ENCODE peak calls at places on chromosome 10, in nine cellular contexts. S is lung; Z is fibroblast of lung; P is CD4-positive, alpha-beta memory T cell; U is hepatocyte; K is transverse colon; T is mesendoderm; H is IMR-90; C is GM23248. W is an unnamed sample.

GRCh38 chr10:24292304-24293291 is 83.7 kb downstream of the KIAA1217 start:
- DNase-seq in S (no peak), Z (peak; percentile 19), P (no peak), U (no peak), K (no peak), T (peak; percentile 21), H (no peak), C (no peak), W (no peak)

GRCh38 chr10:127492607-127493250 is 56.4 kb upstream of the NPS start:
- DNase-seq in S (no peak), Z (no peak), P (no peak), U (no peak), K (no peak), T (peak; percentile 49), H (no peak), C (peak; percentile 2), W (no peak)

GRCh38 chr10:117541405-117541908 is 1.1 kb upstream of the EMX2 start:
- DNase-seq in S (no peak), Z (peak; percentile 8), P (no peak), U (no peak), K (no peak), T (peak; percentile 81), H (no peak), C (peak; percentile 99), W (no peak)

GRCh38 chr10:71075759-71076472 is 136.5 kb upstream of the UNC5B start:
- DNase-seq in S (no peak), Z (no peak), P (no peak), U (no peak), K (peak; percentile 2), T (no peak), H (no peak), C (no peak), W (no peak)

GRCh38 chr10:93461807-93462178 is 20.3 kb downstream of the MYOF start:
- DNase-seq in S (no peak), Z (peak; percentile 89), P (no peak), U (no peak), K (no peak), T (no peak), H (peak; percentile 51), C (peak; percentile 71), W (no peak)

GRCh38 chr10:68434657-68435056 is 27.6 kb upstream of the RUFY2 start:
- DNase-seq in S (no peak), Z (peak; percentile 1), P (no peak), U (no peak), K (no peak), T (no peak), H (peak; percentile 4), C (no peak), W (no peak)

GRCh38 chr10:127024655-127025054 is 119.4 kb downstream of the DOCK1 start:
- DNase-seq in S (no peak), Z (no peak), P (no peak), U (no peak), K (no peak), T (no peak), H (peak; percentile 45), C (peak; percentile 79), W (no peak)

GRCh38 chr10:59176241-59177030 is at the start of gene PHYHIPL:
- DNase-seq in S (no peak), Z (no peak), P (no peak), U (peak; percentile 69), K (no peak), T (peak; percentile 60), H (no peak), C (peak; percentile 23), W (no peak)

GRCh38 chr10:96541921-96542320 is 28.2 kb upstream of the TLL2 start:
- DNase-seq in S (no peak), Z (peak; percentile 42), P (no peak), U (no peak), K (no peak), T (no peak), H (peak; percentile 29), C (no peak), W (no peak)

GRCh38 chr10:121309164-121309563 is 289.1 kb downstream of the FGFR2 start:
- DNase-seq in S (no peak), Z (peak; percentile 13), P (no peak), U (no peak), K (no peak), T (no peak), H (no peak), C (no peak), W (no peak)

GRCh38 chr10:131885391-131886165 is 15.2 kb upstream of the PPP2R2D start:
- DNase-seq in S (peak; percentile 81), Z (peak; percentile 20), P (peak; percentile 78), U (peak; percentile 88), K (peak; percentile 82), T (peak; percentile 75), H (peak; percentile 39), C (peak; percentile 72), W (peak; percentile 82)

GRCh38 chr10:73979428-73980407 is 18.2 kb upstream of the VCL start:
- DNase-seq in S (no peak), Z (no peak), P (no peak), U (no peak), K (no peak), T (no peak), H (no peak), C (no peak), W (no peak)

GRCh38 chr10:131690805-131691239 is 210.0 kb upstream of the PPP2R2D start:
- DNase-seq in S (no peak), Z (no peak), P (no peak), U (no peak), K (no peak), T (no peak), H (no peak), C (no peak), W (no peak)

GRCh38 chr10:44864637-44865288 is 46.4 kb upstream of the TMEM72 start:
- DNase-seq in S (peak; percentile 91), Z (peak; percentile 81), P (peak; percentile 77), U (peak; percentile 94), K (peak; percentile 93), T (peak; percentile 93), H (peak; percentile 75), C (peak; percentile 93), W (peak; percentile 62)

GRCh38 chr10:110834622-110835219 is 37.0 kb upstream of the PDCD4 start:
- DNase-seq in S (no peak), Z (peak; percentile 12), P (no peak), U (peak; percentile 73), K (peak; percentile 21), T (peak; percentile 83), H (no peak), C (no peak), W (peak; percentile 46)

GRCh38 chr10:15370212-15370740 is 813 bp downstream of the FAM171A1 start:
- DNase-seq in S (no peak), Z (peak; percentile 17), P (peak; percentile 19), U (peak; percentile 60), K (peak; percentile 28), T (peak; percentile 50), H (peak; percentile 16), C (peak; percentile 67), W (no peak)

GRCh38 chr10:63421591-63421990 is 44.2 kb downstream of the JMJD1C start:
- DNase-seq in S (no peak), Z (no peak), P (peak; percentile 30), U (no peak), K (no peak), T (no peak), H (no peak), C (no peak), W (no peak)

GRCh38 chr10:125343118-125343752 is 182.9 kb upstream of the CTBP2 start:
- DNase-seq in S (no peak), Z (peak; percentile 16), P (no peak), U (peak; percentile 19), K (peak; percentile 21), T (peak; percentile 48), H (peak; percentile 36), C (peak; percentile 49), W (no peak)

GRCh38 chr10:50409965-50410811 is 158.9 kb upstream of the ASAH2 start:
- DNase-seq in S (no peak), Z (peak; percentile 48), P (no peak), U (no peak), K (no peak), T (no peak), H (peak; percentile 47), C (peak; percentile 56), W (no peak)

GRCh38 chr10:94299417-94299816 is 63.3 kb downstream of the NOC3L start:
- DNase-seq in S (no peak), Z (peak; percentile 86), P (peak; percentile 42), U (no peak), K (no peak), T (no peak), H (peak; percentile 48), C (peak; percentile 13), W (no peak)

GRCh38 chr10:76429642-76430041 is 998.2 kb downstream of the LRMDA start:
- DNase-seq in S (no peak), Z (no peak), P (no peak), U (no peak), K (no peak), T (no peak), H (no peak), C (peak; percentile 25), W (no peak)

GRCh38 chr10:86968271-86968993 is at the start of gene ADIRF:
- DNase-seq in S (peak; percentile 75), Z (no peak), P (no peak), U (peak; percentile 8), K (peak; percentile 84), T (no peak), H (no peak), C (peak; percentile 62), W (no peak)

GRCh38 chr10:469947-470338 is 219.5 kb downstream of the DIP2C start:
- DNase-seq in S (no peak), Z (no peak), P (no peak), U (no peak), K (no peak), T (no peak), H (no peak), C (no peak), W (no peak)
- H3K27ac ChIP-seq in S (no peak overlapping the region), Z (no peak overlapping the region), P (peak overlapping the region; percentile 32), U (no peak overlapping the region), K (no peak overlapping the region), T (no peak overlapping the region), H (no peak overlapping the region), C (no peak overlapping the region), W (peak overlapping the region; percentile 39)

GRCh38 chr10:22335204-22335956 is 9.9 kb upstream of the SPAG6 start:
- DNase-seq in S (peak; percentile 45), Z (peak; percentile 58), P (peak; percentile 85), U (peak; percentile 72), K (peak; percentile 61), T (peak; percentile 82), H (peak; percentile 52), C (peak; percentile 86), W (no peak)
- H3K27ac ChIP-seq in S (no peak overlapping the region), Z (no peak overlapping the region), P (peak overlapping the region; percentile 58), U (no peak overlapping the region), K (no peak overlapping the region), T (no peak overlapping the region), H (no peak overlapping the region), C (no peak overlapping the region), W (peak overlapping the region; percentile 32)

DNA sequence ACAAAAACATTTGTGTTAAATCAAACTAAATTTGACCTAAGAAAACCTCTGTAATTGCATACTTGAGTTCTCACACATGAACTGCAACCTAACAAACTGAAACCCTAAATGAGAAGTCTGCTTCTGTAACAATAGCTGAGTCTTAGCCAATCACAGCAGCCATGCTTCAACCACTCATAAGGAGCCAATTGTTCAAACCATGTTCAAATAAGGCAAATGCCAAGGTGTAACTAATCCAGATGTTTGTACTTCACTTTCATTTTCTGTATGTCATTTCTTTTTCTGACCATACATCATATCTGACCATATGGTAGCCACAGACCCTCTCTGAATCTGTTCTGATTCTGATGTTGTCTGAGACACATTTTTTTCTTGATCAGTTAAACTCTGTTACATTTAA is 47.5 kb upstream of the ANTXRL start:
- DNase-seq in S (no peak), Z (no peak), P (no peak), U (no peak), K (no peak), T (no peak), H (no peak), C (no peak), W (no peak)
- H3K27ac ChIP-seq in S (no peak overlapping the region), Z (no peak overlapping the region), P (no peak overlapping the region), U (no peak overlapping the region), K (no peak overlapping the region), T (no peak overlapping the region), H (no peak overlapping the region), C (no peak overlapping the region), W (no peak overlapping the region)

GRCh38 chr10:27503498-27504006 is 552 bp upstream of the RAB18 start:
- DNase-seq in S (no peak), Z (no peak), P (no peak), U (no peak), K (no peak), T (no peak), H (no peak), C (no peak), W (no peak)
- H3K27ac ChIP-seq in S (peak overlapping the region; percentile 53), Z (peak overlapping the region; percentile 4), P (peak overlapping the region; percentile 90), U (peak overlapping the region; percentile 18), K (peak overlapping the region; percentile 94), T (no peak overlapping the region), H (peak overlapping the region; percentile 15), C (peak overlapping the region; percentile 88), W (peak overlapping the region; percentile 81)

W was measured in CD8-positive, alpha-beta T cell.